ENCODE peak calls at places on chromosomes 5 and 9, in six cellular contexts. F, O, B, P, D and I are unnamed samples.

GRCh38 chr9:85290019-85290418 is 451.7 kb downstream of the AGTPBP1 start:
- DNase-seq in F (peak), O (no peak), B (no peak), D (no peak), P (no peak), I (peak)

GRCh38 chr9:4662108-4662988 is at the start of gene PLPP6:
- DNase-seq in P (peak), O (peak), D (peak), B (peak), F (peak), I (peak)

GRCh38 chr9:137370865-137371520 is 52.0 kb downstream of the EXD3 start:
- DNase-seq in F (no peak), D (no peak), P (no peak), B (no peak), O (no peak), I (no peak)

GRCh38 chr9:104025945-104026344 is 68.2 kb upstream of the SMC2 start:
- DNase-seq in F (no peak), D (no peak), O (no peak), P (no peak), B (peak), I (no peak)

GRCh38 chr5:157506066-157506590 is 46.1 kb downstream of the NIPAL4 start:
- DNase-seq in F (no peak), O (no peak), D (no peak), B (no peak), P (no peak), I (no peak)

GRCh38 chr5:167644619-167645018 is 646.8 kb upstream of the WWC1 start:
- DNase-seq in O (no peak), P (no peak), D (no peak), B (peak), F (no peak), I (no peak)

GRCh38 chr5:10762178-10762775 is 1.2 kb upstream of the DAP start:
- DNase-seq in B (no peak), F (peak), P (no peak), D (no peak), O (no peak), I (no peak)

GRCh38 chr5:179318193-179318955 is 26.9 kb downstream of the ADAMTS2 start:
- DNase-seq in D (no peak), F (no peak), O (no peak), B (no peak), P (no peak), I (no peak)

GRCh38 chr5:59999056-59999455 is 105.5 kb upstream of the PDE4D start:
- DNase-seq in P (no peak), B (no peak), O (no peak), F (no peak), D (no peak), I (no peak)

GRCh38 chr5:145848854-145849253 is 13.7 kb upstream of the PRELID2 start:
- DNase-seq in O (no peak), D (no peak), P (no peak), F (no peak), B (peak), I (no peak)

GRCh38 chr5:180631549-180632392 is 17.6 kb downstream of the FLT4 start:
- DNase-seq in B (no peak), F (no peak), D (no peak), O (no peak), P (no peak), I (no peak)

GRCh38 chr5:14615365-14615764 is 33.8 kb downstream of the OTULINL start:
- DNase-seq in O (no peak), D (no peak), F (no peak), B (no peak), P (no peak), I (no peak)

GRCh38 chr9:104944356-104944755 is 16.4 kb upstream of the ABCA1 start:
- DNase-seq in D (no peak), B (no peak), P (no peak), O (no peak), F (no peak), I (no peak)

GRCh38 chr9:9212963-9213362 is 1399.8 kb downstream of the PTPRD start:
- DNase-seq in D (no peak), P (no peak), F (no peak), B (no peak), O (no peak), I (no peak)

GRCh38 chr9:102085548-102085947 is 347.1 kb upstream of the GRIN3A start:
- DNase-seq in D (no peak), O (no peak), F (no peak), B (no peak), P (no peak), I (no peak)

GRCh38 chr9:35814106-35814840 is 569 bp downstream of the HINT2 start:
- DNase-seq in F (peak), B (peak), O (no peak), P (peak), D (peak), I (no peak)
- TF ChIP-seq CTCF in F (peak), B (peak), O (no peak), P (peak), D (peak), I (no peak)

GRCh38 chr5:142697846-142698245 is 12.0 kb upstream of the FGF1 start:
- DNase-seq in O (no peak), F (no peak), P (no peak), B (peak), D (no peak), I (no peak)

GRCh38 chr5:142698447-142698846 is 12.6 kb upstream of the FGF1 start:
- DNase-seq in O (no peak), P (no peak), B (no peak), F (no peak), D (no peak), I (no peak)

GRCh38 chr5:142700566-142700965 is 14.7 kb upstream of the FGF1 start:
- DNase-seq in P (no peak), O (no peak), F (no peak), D (no peak), B (no peak), I (no peak)

GRCh38 chr5:142697356-142697807 is 11.5 kb upstream of the FGF1 start:
- DNase-seq in F (no peak), D (no peak), B (peak), O (no peak), P (no peak), I (no peak)

DNA sequence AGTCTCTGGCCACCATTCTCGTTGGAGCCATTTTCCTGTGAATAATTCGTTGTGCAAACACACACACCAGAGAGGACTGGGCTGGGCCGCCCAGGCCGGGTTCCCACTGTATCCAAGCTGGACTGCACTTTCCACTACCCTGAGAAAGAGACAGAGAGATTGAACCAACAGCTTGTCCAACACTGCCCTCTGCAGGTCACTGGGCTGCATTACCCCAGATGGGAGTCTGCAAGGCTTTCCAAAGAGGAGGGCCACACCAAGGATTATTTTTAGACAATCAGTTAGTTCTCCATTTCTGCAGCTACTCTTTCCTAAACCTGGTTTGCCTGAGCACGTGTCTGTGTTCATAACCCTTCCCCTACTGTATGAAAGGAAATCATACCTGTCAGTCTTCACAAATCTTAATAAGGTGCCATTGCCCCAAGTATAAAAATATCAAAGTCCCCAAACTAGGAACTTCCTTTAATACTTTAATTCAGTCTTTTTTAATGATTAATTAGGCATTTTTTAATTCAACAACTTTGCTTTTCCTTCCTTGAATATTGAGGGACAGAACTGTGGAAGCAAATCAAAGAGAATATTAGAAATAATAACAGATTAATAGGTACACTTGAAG is 13.3 kb upstream of the FGF1 start:
- DNase-seq in P (peak), F (peak), O (peak), B (peak), D (peak), I (peak)
- TF ChIP-seq CTCF in P (peak), F (peak), O (peak), B (peak), D (peak), I (peak)

GRCh38 chr5:142862585-142862984 is 92.4 kb downstream of the ARHGAP26 start:
- DNase-seq in B (peak), P (no peak), O (no peak), D (peak), F (no peak), I (no peak)

GRCh38 chr5:142864293-142865260 is 94.4 kb downstream of the ARHGAP26 start:
- DNase-seq in P (no peak), B (no peak), O (no peak), F (no peak), D (no peak), I (no peak)

GRCh38 chr5:142861011-142861410 is 90.8 kb downstream of the ARHGAP26 start:
- DNase-seq in B (no peak), P (no peak), F (no peak), D (no peak), O (no peak), I (no peak)

GRCh38 chr5:142865631-142866030 is 95.5 kb downstream of the ARHGAP26 start:
- DNase-seq in D (no peak), F (no peak), P (no peak), O (no peak), B (no peak), I (no peak)

GRCh38 chr5:142863856-142864255 is 93.7 kb downstream of the ARHGAP26 start:
- DNase-seq in B (no peak), D (no peak), O (no peak), F (no peak), P (no peak), I (no peak)
- TF ChIP-seq CTCF in B (no peak), D (no peak), O (no peak), F (no peak), P (no peak), I (no peak)

GRCh38 chr9:124968238-124968637 is 27.4 kb upstream of the GOLGA1 start:
- DNase-seq in P (no peak), O (no peak), D (no peak), B (no peak), F (no peak), I (no peak)
- TF ChIP-seq CTCF in P (no peak), O (no peak), D (no peak), B (no peak), F (no peak), I (no peak)

GRCh38 chr9:134439368-134439784 is 113.1 kb downstream of the RXRA start:
- DNase-seq in D (no peak), O (no peak), B (no peak), F (no peak), P (no peak), I (no peak)

GRCh38 chr9:134436926-134437325 is 110.7 kb downstream of the RXRA start:
- DNase-seq in F (no peak), D (no peak), O (no peak), B (no peak), P (no peak), I (no peak)

GRCh38 chr9:134436356-134436717 is 110.1 kb downstream of the RXRA start:
- DNase-seq in P (no peak), F (no peak), D (no peak), B (no peak), O (no peak), I (no peak)

GRCh38 chr9:134437417-134438203 is 111.4 kb downstream of the RXRA start:
- DNase-seq in B (no peak), F (no peak), P (no peak), O (no peak), D (no peak), I (no peak)

DNA sequence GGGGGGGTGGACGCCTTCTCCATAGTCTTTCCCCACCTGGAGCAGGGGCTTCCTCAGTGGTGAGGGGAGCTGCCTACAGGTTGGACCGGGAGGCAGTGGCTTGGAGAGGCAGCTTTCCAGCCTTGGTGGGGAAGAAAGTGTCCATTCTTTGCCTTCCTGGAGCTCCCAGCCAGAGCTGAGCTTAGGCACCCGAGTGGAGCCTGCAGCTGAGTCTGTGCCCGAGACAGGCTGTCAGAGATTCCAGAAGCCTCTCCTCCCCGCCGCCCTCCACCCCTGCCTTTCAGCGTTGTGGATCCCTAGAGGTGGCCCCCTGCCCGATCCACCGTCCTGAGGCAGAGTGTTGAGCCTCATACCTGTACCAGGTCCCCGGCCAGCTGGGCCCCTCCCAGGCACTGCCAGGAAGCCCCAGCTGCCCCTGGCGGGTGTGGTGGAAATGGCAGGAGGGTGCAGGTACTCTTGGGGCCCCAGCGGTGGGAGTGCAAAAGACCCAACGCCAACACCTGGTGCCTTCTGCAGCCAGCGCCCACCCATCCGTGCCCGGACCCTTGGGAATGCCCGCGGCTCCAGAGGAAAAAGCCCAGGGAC is 112.0 kb downstream of the RXRA start:
- DNase-seq in B (no peak), O (no peak), P (no peak), F (no peak), D (no peak), I (no peak)
- TF ChIP-seq CTCF in B (no peak), O (no peak), P (no peak), F (no peak), D (no peak), I (no peak)

GRCh38 chr5:172766287-172767104 is 4.5 kb downstream of the DUSP1 start:
- DNase-seq in F (no peak), P (no peak), B (peak), O (no peak), D (no peak), I (peak)
- TF ChIP-seq CTCF in F (no peak), P (no peak), B (no peak), O (no peak), D (no peak), I (no peak)